ENCODE peak calls at places on chromosomes 16 and 17, in four cellular contexts. C is A549, O is HepG2, W is GM12878. I is an unnamed sample.

GRCh38 chr16:76577003-76577402 is 299.8 kb downstream of the CNTNAP4 start:
- DNase-seq in O (no peak), W (peak; percentile 61), C (no peak), I (no peak)

GRCh38 chr17:49968380-49969133 is 433 bp upstream of the DLX4 start:
- DNase-seq in C (peak; percentile 86), O (peak; percentile 54), W (no peak), I (peak; percentile 93)

GRCh38 chr16:2745961-2746360 is 6.5 kb upstream of the SRRM2 start:
- DNase-seq in O (no peak), C (no peak), W (no peak), I (no peak)

GRCh38 chr17:6402258-6402657 is 32.7 kb downstream of the AIPL1 start:
- DNase-seq in W (no peak), C (no peak), O (no peak), I (no peak)

GRCh38 chr17:37502009-37502936 is 12.6 kb downstream of the DUSP14 start:
- DNase-seq in C (peak; percentile 39), O (peak; percentile 94), W (no peak), I (no peak)

GRCh38 chr16:56301391-56301850 is 110.1 kb downstream of the GNAO1 start:
- DNase-seq in C (no peak), O (no peak), W (no peak), I (no peak)

GRCh38 chr17:50884354-50885311 is 18.5 kb upstream of the TOB1 start:
- DNase-seq in W (no peak), O (peak; percentile 95), C (no peak), I (peak; percentile 69)

GRCh38 chr16:24993722-24994686 is 21.2 kb downstream of the ARHGAP17 start:
- DNase-seq in W (no peak), C (peak; percentile 75), O (peak; percentile 99), I (peak; percentile 16)

GRCh38 chr17:27423651-27424050 is 32.6 kb upstream of the KSR1 start:
- DNase-seq in W (no peak), O (no peak), C (no peak), I (no peak)

GRCh38 chr17:83055911-83056582 is 23.4 kb upstream of the METRNL start:
- DNase-seq in O (peak; percentile 45), W (no peak), C (peak; percentile 40), I (no peak)

GRCh38 chr17:74952431-74953128 is 16.9 kb downstream of the OTOP3 start:
- DNase-seq in O (no peak), C (no peak), W (no peak), I (no peak)

GRCh38 chr16:83300326-83300725 is 507.5 kb upstream of the HSBP1 start:
- DNase-seq in O (no peak), W (no peak), C (no peak), I (no peak)

GRCh38 chr17:37179893-37180292 is 195.9 kb upstream of the C17orf78 start:
- DNase-seq in C (no peak), O (no peak), W (no peak), I (no peak)

GRCh38 chr17:12613566-12613965 is 52.1 kb upstream of the MYOCD start:
- DNase-seq in O (no peak), C (peak; percentile 52), W (no peak), I (no peak)

GRCh38 chr17:78124081-78124835 is 4.3 kb downstream of the TMC6 start:
- DNase-seq in O (no peak), W (no peak), C (no peak), I (no peak)

GRCh38 chr16:6300523-6300922 is 1032.1 kb upstream of the RBFOX1 start:
- DNase-seq in O (no peak), W (no peak), C (no peak), I (no peak)

GRCh38 chr17:77884019-77884418 is 74.5 kb upstream of the TNRC6C start:
- DNase-seq in O (no peak), C (no peak), W (no peak), I (no peak)

GRCh38 chr17:75550139-75550465 is 24.6 kb downstream of the LLGL2 start:
- DNase-seq in C (no peak), O (no peak), W (no peak), I (no peak)

GRCh38 chr16:20674684-20675487 is 22.6 kb downstream of the ACSM1 start:
- DNase-seq in C (no peak), W (no peak), O (peak; percentile 41), I (peak; percentile 23)

GRCh38 chr17:82247175-82247823 is 18.5 kb downstream of the SLC16A3 start:
- DNase-seq in O (no peak), C (no peak), W (no peak), I (no peak)

GRCh38 chr16:75097191-75097761 is 19.3 kb downstream of the LDHD start:
- DNase-seq in W (no peak), O (no peak), C (no peak), I (no peak)

GRCh38 chr16:75099075-75099667 is 17.4 kb downstream of the LDHD start:
- DNase-seq in C (no peak), W (no peak), O (no peak), I (no peak)

GRCh38 chr16:75102595-75102994 is 14.0 kb downstream of the LDHD start:
- DNase-seq in W (no peak), O (no peak), C (no peak), I (no peak)

GRCh38 chr16:75097941-75098897 is 18.4 kb downstream of the LDHD start:
- DNase-seq in O (no peak), C (no peak), W (no peak), I (no peak)

GRCh38 chr16:75099738-75100615 is 16.6 kb downstream of the LDHD start:
- DNase-seq in C (no peak), O (no peak), W (no peak), I (no peak)
- TF ChIP-seq BHLHE40 in C (no peak), O (no peak), W (no peak), I (no peak)

DNA sequence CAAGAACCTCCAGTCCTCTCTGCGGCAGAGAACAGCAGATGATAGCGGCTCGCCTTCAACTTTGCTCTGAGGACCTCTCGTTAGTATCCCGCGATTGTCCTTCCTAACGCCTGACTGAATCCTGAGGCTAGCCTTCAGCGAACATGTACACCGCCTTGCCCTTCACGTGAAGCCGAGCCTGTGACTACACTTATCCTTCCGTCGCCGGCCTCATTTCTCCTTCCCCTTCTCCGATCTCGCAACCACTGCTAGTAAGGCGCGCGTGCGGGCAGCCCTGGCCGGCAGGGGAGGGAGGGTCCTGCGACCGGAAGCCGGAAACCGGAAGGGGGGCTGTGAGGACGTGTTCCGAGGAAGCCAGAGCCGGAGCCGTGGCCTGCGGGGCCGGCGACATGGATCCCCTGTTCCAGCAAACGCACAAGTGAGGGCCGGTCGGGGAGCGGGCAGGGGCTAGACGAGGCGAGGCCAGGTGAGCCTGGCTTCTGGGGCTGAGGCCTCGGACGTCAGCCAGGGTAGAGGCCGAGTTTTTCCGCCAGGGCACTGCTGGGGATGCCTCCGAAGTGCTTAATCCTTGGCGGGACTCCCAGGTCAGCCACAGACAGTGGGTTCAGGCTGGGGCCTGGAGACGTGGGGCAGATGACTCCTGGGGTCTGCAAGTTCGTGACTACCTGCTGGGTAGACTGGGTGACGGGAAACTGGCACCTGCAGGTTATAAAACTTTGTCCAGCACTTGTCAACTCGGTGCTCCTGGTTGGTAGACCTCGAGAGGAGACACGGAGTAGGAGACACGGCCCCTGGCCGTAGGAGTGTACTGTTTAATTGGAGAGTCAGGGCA is at the start of gene GOSR2:
- DNase-seq in C (peak; percentile 94), O (peak; percentile 89), W (peak; percentile 93), I (peak; percentile 98)
- TF ChIP-seq EP300 in C (no peak), O (peak; percentile 35), W (no peak), I (peak; percentile 14)

GRCh38 chr17:72422505-72423285 is 301.9 kb downstream of the SOX9 start:
- DNase-seq in W (peak; percentile 94), C (peak; percentile 97), O (peak; percentile 96), I (peak; percentile 15)
- TF ChIP-seq BHLHE40 in W (peak; percentile 97), C (peak; percentile 39), O (peak; percentile 53), I (no peak)

DNA sequence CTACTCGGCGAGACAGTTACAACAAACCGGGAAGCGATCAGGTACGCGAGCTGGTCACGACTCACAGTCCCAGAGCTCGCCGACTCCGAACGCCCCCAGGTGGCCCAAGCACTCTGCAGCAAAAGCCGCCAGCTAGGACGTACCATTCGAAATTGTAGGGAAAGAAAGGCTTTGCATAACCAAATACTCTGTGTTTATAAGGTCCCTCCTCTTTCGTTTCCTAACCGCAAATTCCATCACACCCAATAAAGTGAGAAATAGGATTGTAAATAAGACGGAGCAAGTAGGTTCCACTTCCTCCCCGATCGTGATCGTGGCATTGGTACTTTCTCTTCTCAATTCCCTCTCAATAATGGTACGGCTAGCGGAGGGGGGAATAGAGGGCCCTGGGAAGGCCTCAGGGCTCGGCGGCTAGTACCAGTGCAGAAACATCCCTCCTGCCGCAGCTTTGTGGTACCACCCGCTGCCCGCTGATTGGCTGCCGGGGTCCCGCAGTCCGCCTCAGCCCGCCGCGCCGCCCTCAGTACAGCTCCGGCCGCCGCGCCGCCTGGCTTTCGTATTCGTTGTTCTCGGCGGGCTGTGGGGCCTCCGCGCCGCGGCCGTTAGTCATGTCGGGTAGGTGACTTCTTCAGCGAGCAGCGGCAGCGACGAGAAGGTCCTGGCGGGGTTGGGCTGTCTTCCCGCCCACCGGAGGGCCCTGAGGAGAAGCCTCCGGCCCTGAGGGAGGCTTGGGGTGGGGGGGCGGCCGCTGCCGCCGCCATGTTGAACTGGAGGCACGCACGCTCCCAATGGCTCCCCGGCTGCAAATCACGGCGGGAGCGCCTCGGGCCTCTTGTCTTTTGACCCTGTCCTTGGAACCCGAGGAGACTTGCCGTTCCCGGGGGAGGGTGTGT is at the start of gene TAF15:
- DNase-seq in C (peak; percentile 99), O (peak; percentile 97), W (peak; percentile 97), I (peak; percentile 97)
- TF ChIP-seq EP300 in C (no peak), O (no peak), W (no peak), I (no peak)

GRCh38 chr16:87586201-87586782 is 16.0 kb upstream of the JPH3 start:
- DNase-seq in O (no peak), W (no peak), C (no peak), I (no peak)
- TF ChIP-seq BHLHE40 in O (no peak), W (no peak), C (no peak), I (no peak)

DNA sequence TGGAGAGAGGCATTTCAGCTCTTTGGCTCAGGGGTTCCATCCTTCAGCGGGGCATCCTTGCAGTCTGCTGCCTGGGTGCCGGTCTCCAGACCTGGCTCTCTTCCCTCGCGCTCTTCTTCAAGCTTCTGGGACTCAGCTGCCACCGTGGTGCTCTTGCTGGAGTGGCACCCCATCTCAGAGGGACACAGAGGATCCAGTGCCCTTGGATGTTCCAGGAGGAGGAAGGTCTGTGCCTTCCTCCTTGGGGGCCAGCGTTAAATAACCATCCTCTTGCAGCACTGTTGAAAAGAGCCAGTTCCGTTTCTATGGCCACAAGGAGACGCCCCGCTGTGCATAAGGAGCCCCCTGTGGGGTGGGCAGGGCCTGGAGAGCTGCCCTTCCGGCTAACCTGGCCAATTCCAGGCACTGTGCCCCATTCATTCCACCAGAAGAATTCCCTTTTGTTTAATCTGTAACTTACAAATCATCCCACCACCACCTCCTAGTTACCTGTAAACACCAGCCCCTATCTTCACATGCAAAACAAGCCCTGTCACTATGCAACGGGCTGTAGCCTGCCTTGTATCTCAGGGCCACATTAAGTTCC is 8.6 kb downstream of the CHD9NB start:
- DNase-seq in W (no peak), C (peak; percentile 18), O (peak; percentile 68), I (no peak)
- TF ChIP-seq EP300 in W (no peak), C (no peak), O (no peak), I (no peak)

DNA sequence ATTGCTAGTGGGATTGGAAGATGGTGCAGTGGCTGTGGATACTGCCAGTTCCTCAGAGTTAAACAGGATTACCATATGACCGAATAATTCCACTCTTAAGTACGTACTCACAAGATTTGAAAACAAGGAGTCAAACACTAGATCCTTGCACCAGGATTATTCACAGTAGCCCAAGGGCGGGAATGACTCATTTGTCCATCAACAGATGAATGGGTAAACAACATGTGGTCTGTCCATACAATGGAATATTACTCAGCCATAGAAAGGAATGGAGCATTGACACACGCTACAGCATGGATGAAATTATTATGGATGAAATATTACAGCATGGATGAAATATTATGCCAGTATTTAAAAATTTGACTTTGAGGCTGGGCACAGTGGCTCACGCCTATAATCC is 9.1 kb upstream of the MAPK8IP3 start:
- DNase-seq in W (no peak), C (peak; percentile 33), O (no peak), I (no peak)
- TF ChIP-seq BHLHE40 in W (no peak), C (no peak), O (no peak), I (no peak)

I was measured in K562.